ENCODE peak calls at places on chromosomes 6 and 20, in four cellular contexts. T is stimulated activated CD4-positive, alpha-beta T cell treated with anti-CD3 and anti-CD28 coated beads, Interleukin-2, amount 100 ng/mL, for 4 hours; J is substantia nigra; F is heart right ventricle. P is an unnamed sample.

GRCh38 chr6:19697744-19698290 is 139.4 kb upstream of the ID4 start:
- DNase-seq in T (no peak), J (no peak), F (no peak), P (no peak)

GRCh38 chr6:136587527-136587926 is 37.3 kb upstream of the MAP7 start:
- DNase-seq in T (no peak), J (no peak), F (no peak), P (no peak)

GRCh38 chr6:128252293-128253176 is 267.9 kb downstream of the PTPRK start:
- DNase-seq in T (no peak), J (no peak), F (no peak), P (no peak)

GRCh38 chr6:134351615-134352474 is 33.9 kb upstream of the SGK1 start:
- DNase-seq in T (no peak), J (no peak), F (no peak), P (no peak)

GRCh38 chr6:56223995-56224394 is 23.4 kb downstream of the COL21A1 start:
- DNase-seq in T (no peak), J (no peak), F (no peak), P (no peak)

GRCh38 chr6:4956625-4957024 is 47.2 kb downstream of the RPP40 start:
- DNase-seq in T (no peak), J (no peak), F (no peak), P (no peak)

GRCh38 chr6:169789146-169789943 is 37.9 kb downstream of the ERMARD start:
- DNase-seq in T (no peak), J (no peak), F (no peak), P (no peak)

GRCh38 chr20:63073051-63073737 is 66.4 kb upstream of the BHLHE23 start:
- DNase-seq in T (no peak), J (no peak), F (no peak), P (no peak)

GRCh38 chr6:42783177-42783875 is 1.5 kb downstream of the BICRAL start:
- DNase-seq in T (peak; percentile 57), J (peak; percentile 44), F (peak; percentile 78), P (peak; percentile 9)

GRCh38 chr20:18676366-18676765 is 88.5 kb downstream of the DTD1 start:
- DNase-seq in T (no peak), J (no peak), F (no peak), P (no peak)

GRCh38 chr6:168538892-168539811 is 98.2 kb downstream of the SMOC2 start:
- DNase-seq in T (no peak), J (no peak), F (no peak), P (no peak)

GRCh38 chr6:149044394-149044965 is 273.0 kb upstream of the TAB2 start:
- DNase-seq in T (no peak), J (no peak), F (no peak), P (no peak)

GRCh38 chr20:37257993-37258392 is 3.6 kb downstream of the GHRH start:
- DNase-seq in T (no peak), J (no peak), F (no peak), P (no peak)